ENCODE peak calls at places on chromosomes 7 and 10, in ten cellular contexts. One of them, this sample, is unnamed.

GRCh38 chr10:113187066-113187777 is 237.2 kb downstream of the TCF7L2 start:
- DNase-seq in dorsolateral prefrontal cortex: peak
- DNase-seq in HCT116: no peak
- DNase-seq in RWPE2: no peak
- DNase-seq in astrocyte of the cerebellum: no peak
- DNase-seq in thoracic aorta: no peak
- DNase-seq in HFF-Myc: no peak
- DNase-seq in colonic mucosa: no peak
- DNase-seq in bronchial epithelial cell: no peak
- DNase-seq in CD8-positive, alpha-beta T cell: no peak
- DNase-seq in this sample: no peak

GRCh38 chr10:71150811-71151210 is 61.6 kb upstream of the UNC5B start:
- DNase-seq in CD8-positive, alpha-beta T cell: no peak
- DNase-seq in dorsolateral prefrontal cortex: no peak
- DNase-seq in RWPE2: no peak
- DNase-seq in HFF-Myc: no peak
- DNase-seq in astrocyte of the cerebellum: no peak
- DNase-seq in HCT116: no peak
- DNase-seq in colonic mucosa: no peak
- DNase-seq in bronchial epithelial cell: no peak
- DNase-seq in thoracic aorta: no peak
- DNase-seq in this sample: no peak

GRCh38 chr10:4136121-4136520 is 351.1 kb upstream of the KLF6 start:
- DNase-seq in bronchial epithelial cell: no peak
- DNase-seq in HCT116: no peak
- DNase-seq in CD8-positive, alpha-beta T cell: no peak
- DNase-seq in colonic mucosa: no peak
- DNase-seq in dorsolateral prefrontal cortex: no peak
- DNase-seq in RWPE2: no peak
- DNase-seq in thoracic aorta: no peak
- DNase-seq in astrocyte of the cerebellum: no peak
- DNase-seq in HFF-Myc: no peak
- DNase-seq in this sample: no peak

GRCh38 chr10:69732147-69732825 is 69.4 kb upstream of the COL13A1 start:
- DNase-seq in bronchial epithelial cell: no peak
- DNase-seq in dorsolateral prefrontal cortex: no peak
- DNase-seq in CD8-positive, alpha-beta T cell: no peak
- DNase-seq in RWPE2: no peak
- DNase-seq in thoracic aorta: no peak
- DNase-seq in HFF-Myc: no peak
- DNase-seq in colonic mucosa: no peak
- DNase-seq in HCT116: no peak
- DNase-seq in astrocyte of the cerebellum: no peak
- DNase-seq in this sample: no peak

GRCh38 chr10:104925232-104925851 is 284.3 kb downstream of the SORCS3 start:
- DNase-seq in HCT116: peak
- DNase-seq in dorsolateral prefrontal cortex: no peak
- DNase-seq in colonic mucosa: peak
- DNase-seq in HFF-Myc: peak
- DNase-seq in bronchial epithelial cell: peak
- DNase-seq in astrocyte of the cerebellum: peak
- DNase-seq in thoracic aorta: no peak
- DNase-seq in RWPE2: no peak
- DNase-seq in CD8-positive, alpha-beta T cell: no peak
- DNase-seq in this sample: no peak

GRCh38 chr10:29841724-29842649 is 207.2 kb upstream of the SVIL start:
- DNase-seq in HFF-Myc: peak
- DNase-seq in dorsolateral prefrontal cortex: no peak
- DNase-seq in colonic mucosa: no peak
- DNase-seq in astrocyte of the cerebellum: no peak
- DNase-seq in thoracic aorta: peak
- DNase-seq in bronchial epithelial cell: peak
- DNase-seq in RWPE2: no peak
- DNase-seq in HCT116: no peak
- DNase-seq in CD8-positive, alpha-beta T cell: no peak
- DNase-seq in this sample: peak

GRCh38 chr10:120963053-120963533 is 111.9 kb downstream of the WDR11 start:
- DNase-seq in bronchial epithelial cell: no peak
- DNase-seq in HCT116: no peak
- DNase-seq in RWPE2: no peak
- DNase-seq in colonic mucosa: peak
- DNase-seq in CD8-positive, alpha-beta T cell: no peak
- DNase-seq in dorsolateral prefrontal cortex: peak
- DNase-seq in HFF-Myc: no peak
- DNase-seq in astrocyte of the cerebellum: no peak
- DNase-seq in thoracic aorta: no peak
- DNase-seq in this sample: no peak

GRCh38 chr7:80393786-80394185 is 118.1 kb downstream of the GNAT3 start:
- DNase-seq in colonic mucosa: no peak
- DNase-seq in RWPE2: no peak
- DNase-seq in astrocyte of the cerebellum: no peak
- DNase-seq in thoracic aorta: no peak
- DNase-seq in HFF-Myc: no peak
- DNase-seq in bronchial epithelial cell: no peak
- DNase-seq in HCT116: no peak
- DNase-seq in CD8-positive, alpha-beta T cell: no peak
- DNase-seq in dorsolateral prefrontal cortex: no peak
- DNase-seq in this sample: no peak

GRCh38 chr10:44980309-44981171 is 1.9 kb upstream of the DEPP1 start:
- DNase-seq in bronchial epithelial cell: peak
- DNase-seq in colonic mucosa: no peak
- DNase-seq in RWPE2: no peak
- DNase-seq in astrocyte of the cerebellum: no peak
- DNase-seq in thoracic aorta: no peak
- DNase-seq in HCT116: no peak
- DNase-seq in CD8-positive, alpha-beta T cell: no peak
- DNase-seq in HFF-Myc: no peak
- DNase-seq in dorsolateral prefrontal cortex: no peak
- DNase-seq in this sample: no peak

GRCh38 chr10:90417056-90417455 is 440.8 kb downstream of the HTR7 start:
- DNase-seq in HFF-Myc: no peak
- DNase-seq in dorsolateral prefrontal cortex: no peak
- DNase-seq in HCT116: no peak
- DNase-seq in colonic mucosa: no peak
- DNase-seq in RWPE2: no peak
- DNase-seq in CD8-positive, alpha-beta T cell: no peak
- DNase-seq in astrocyte of the cerebellum: peak
- DNase-seq in thoracic aorta: no peak
- DNase-seq in bronchial epithelial cell: peak
- DNase-seq in this sample: no peak

GRCh38 chr7:101754432-101755159 is 62.8 kb upstream of the CUX1 start:
- DNase-seq in HCT116: no peak
- DNase-seq in HFF-Myc: peak
- DNase-seq in RWPE2: no peak
- DNase-seq in bronchial epithelial cell: peak
- DNase-seq in thoracic aorta: no peak
- DNase-seq in astrocyte of the cerebellum: peak
- DNase-seq in dorsolateral prefrontal cortex: no peak
- DNase-seq in CD8-positive, alpha-beta T cell: no peak
- DNase-seq in colonic mucosa: no peak
- DNase-seq in this sample: peak

GRCh38 chr7:123552641-123553040 is 5.0 kb downstream of the NDUFA5 start:
- DNase-seq in HFF-Myc: no peak
- DNase-seq in bronchial epithelial cell: no peak
- DNase-seq in colonic mucosa: no peak
- DNase-seq in dorsolateral prefrontal cortex: no peak
- DNase-seq in astrocyte of the cerebellum: no peak
- DNase-seq in CD8-positive, alpha-beta T cell: no peak
- DNase-seq in thoracic aorta: no peak
- DNase-seq in RWPE2: no peak
- DNase-seq in HCT116: no peak
- DNase-seq in this sample: no peak

GRCh38 chr10:97633921-97634320 is 621 bp upstream of the MORN4 start:
- DNase-seq in HCT116: peak
- DNase-seq in thoracic aorta: no peak
- DNase-seq in dorsolateral prefrontal cortex: no peak
- DNase-seq in CD8-positive, alpha-beta T cell: no peak
- DNase-seq in bronchial epithelial cell: no peak
- DNase-seq in RWPE2: no peak
- DNase-seq in astrocyte of the cerebellum: no peak
- DNase-seq in colonic mucosa: peak
- DNase-seq in HFF-Myc: no peak
- DNase-seq in this sample: no peak

GRCh38 chr10:97631098-97631497 is 2.2 kb downstream of the MORN4 start:
- DNase-seq in CD8-positive, alpha-beta T cell: no peak
- DNase-seq in RWPE2: no peak
- DNase-seq in astrocyte of the cerebellum: no peak
- DNase-seq in bronchial epithelial cell: no peak
- DNase-seq in HCT116: no peak
- DNase-seq in colonic mucosa: no peak
- DNase-seq in thoracic aorta: no peak
- DNase-seq in HFF-Myc: no peak
- DNase-seq in dorsolateral prefrontal cortex: no peak
- DNase-seq in this sample: no peak

GRCh38 chr10:97635577-97635976 is 2.3 kb upstream of the MORN4 start:
- DNase-seq in HCT116: no peak
- DNase-seq in thoracic aorta: no peak
- DNase-seq in astrocyte of the cerebellum: no peak
- DNase-seq in colonic mucosa: no peak
- DNase-seq in HFF-Myc: no peak
- DNase-seq in RWPE2: no peak
- DNase-seq in dorsolateral prefrontal cortex: no peak
- DNase-seq in CD8-positive, alpha-beta T cell: no peak
- DNase-seq in bronchial epithelial cell: no peak
- DNase-seq in this sample: no peak

GRCh38 chr10:97629289-97629688 is 4.0 kb downstream of the MORN4 start:
- DNase-seq in HCT116: no peak
- DNase-seq in astrocyte of the cerebellum: no peak
- DNase-seq in thoracic aorta: no peak
- DNase-seq in dorsolateral prefrontal cortex: no peak
- DNase-seq in RWPE2: no peak
- DNase-seq in bronchial epithelial cell: no peak
- DNase-seq in colonic mucosa: no peak
- DNase-seq in CD8-positive, alpha-beta T cell: no peak
- DNase-seq in HFF-Myc: no peak
- DNase-seq in this sample: no peak

GRCh38 chr10:97632949-97633884 is at the start of gene MORN4:
- DNase-seq in dorsolateral prefrontal cortex: peak
- DNase-seq in astrocyte of the cerebellum: peak
- DNase-seq in HFF-Myc: peak
- DNase-seq in HCT116: peak
- DNase-seq in colonic mucosa: peak
- DNase-seq in thoracic aorta: peak
- DNase-seq in CD8-positive, alpha-beta T cell: peak
- DNase-seq in bronchial epithelial cell: peak
- DNase-seq in RWPE2: peak
- DNase-seq in this sample: peak
- H3K4me3 ChIP-seq in dorsolateral prefrontal cortex: peak
- H3K4me3 ChIP-seq in astrocyte of the cerebellum: peak
- H3K4me3 ChIP-seq in HFF-Myc: peak
- H3K4me3 ChIP-seq in HCT116: peak
- H3K4me3 ChIP-seq in colonic mucosa: peak
- H3K4me3 ChIP-seq in thoracic aorta: peak
- H3K4me3 ChIP-seq in CD8-positive, alpha-beta T cell: peak
- H3K4me3 ChIP-seq in bronchial epithelial cell: peak
- H3K4me3 ChIP-seq in RWPE2: peak
- H3K4me3 ChIP-seq in this sample: peak

GRCh38 chr7:157007470-157008066 is 2.9 kb downstream of the MNX1 start:
- DNase-seq in RWPE2: no peak
- DNase-seq in astrocyte of the cerebellum: no peak
- DNase-seq in CD8-positive, alpha-beta T cell: no peak
- DNase-seq in HCT116: no peak
- DNase-seq in thoracic aorta: no peak
- DNase-seq in dorsolateral prefrontal cortex: no peak
- DNase-seq in colonic mucosa: peak
- DNase-seq in bronchial epithelial cell: no peak
- DNase-seq in HFF-Myc: no peak
- DNase-seq in this sample: peak

GRCh38 chr7:157008206-157009169 is 2.0 kb downstream of the MNX1 start:
- DNase-seq in bronchial epithelial cell: no peak
- DNase-seq in astrocyte of the cerebellum: no peak
- DNase-seq in HCT116: no peak
- DNase-seq in RWPE2: no peak
- DNase-seq in thoracic aorta: no peak
- DNase-seq in dorsolateral prefrontal cortex: no peak
- DNase-seq in HFF-Myc: no peak
- DNase-seq in CD8-positive, alpha-beta T cell: no peak
- DNase-seq in colonic mucosa: no peak
- DNase-seq in this sample: no peak

GRCh38 chr7:157010588-157011332 is at the start of gene MNX1:
- DNase-seq in bronchial epithelial cell: peak
- DNase-seq in astrocyte of the cerebellum: no peak
- DNase-seq in colonic mucosa: peak
- DNase-seq in HFF-Myc: no peak
- DNase-seq in dorsolateral prefrontal cortex: no peak
- DNase-seq in thoracic aorta: no peak
- DNase-seq in HCT116: peak
- DNase-seq in CD8-positive, alpha-beta T cell: no peak
- DNase-seq in RWPE2: no peak
- DNase-seq in this sample: peak

GRCh38 chr7:157009778-157010587 is 480 bp downstream of the MNX1 start:
- DNase-seq in RWPE2: no peak
- DNase-seq in HFF-Myc: no peak
- DNase-seq in CD8-positive, alpha-beta T cell: no peak
- DNase-seq in thoracic aorta: no peak
- DNase-seq in astrocyte of the cerebellum: no peak
- DNase-seq in colonic mucosa: no peak
- DNase-seq in dorsolateral prefrontal cortex: no peak
- DNase-seq in bronchial epithelial cell: no peak
- DNase-seq in HCT116: no peak
- DNase-seq in this sample: no peak

GRCh38 chr7:157009170-157009777 is 1.2 kb downstream of the MNX1 start:
- DNase-seq in HCT116: no peak
- DNase-seq in thoracic aorta: no peak
- DNase-seq in bronchial epithelial cell: no peak
- DNase-seq in RWPE2: no peak
- DNase-seq in HFF-Myc: no peak
- DNase-seq in CD8-positive, alpha-beta T cell: no peak
- DNase-seq in colonic mucosa: peak
- DNase-seq in astrocyte of the cerebellum: no peak
- DNase-seq in dorsolateral prefrontal cortex: no peak
- DNase-seq in this sample: no peak
- H3K4me3 ChIP-seq in HCT116: peak
- H3K4me3 ChIP-seq in thoracic aorta: peak
- H3K4me3 ChIP-seq in bronchial epithelial cell: no peak
- H3K4me3 ChIP-seq in RWPE2: peak
- H3K4me3 ChIP-seq in HFF-Myc: no peak
- H3K4me3 ChIP-seq in CD8-positive, alpha-beta T cell: no peak
- H3K4me3 ChIP-seq in colonic mucosa: peak
- H3K4me3 ChIP-seq in astrocyte of the cerebellum: no peak
- H3K4me3 ChIP-seq in dorsolateral prefrontal cortex: no peak
- H3K4me3 ChIP-seq in this sample: peak

GRCh38 chr7:137146552-137146961 is 197.0 kb downstream of the PTN start:
- DNase-seq in astrocyte of the cerebellum: peak
- DNase-seq in HCT116: no peak
- DNase-seq in HFF-Myc: peak
- DNase-seq in dorsolateral prefrontal cortex: no peak
- DNase-seq in colonic mucosa: no peak
- DNase-seq in RWPE2: no peak
- DNase-seq in thoracic aorta: no peak
- DNase-seq in bronchial epithelial cell: no peak
- DNase-seq in CD8-positive, alpha-beta T cell: no peak
- DNase-seq in this sample: no peak
- H3K4me3 ChIP-seq in astrocyte of the cerebellum: no peak
- H3K4me3 ChIP-seq in HCT116: no peak
- H3K4me3 ChIP-seq in HFF-Myc: peak
- H3K4me3 ChIP-seq in dorsolateral prefrontal cortex: no peak
- H3K4me3 ChIP-seq in colonic mucosa: no peak
- H3K4me3 ChIP-seq in RWPE2: no peak
- H3K4me3 ChIP-seq in thoracic aorta: no peak
- H3K4me3 ChIP-seq in bronchial epithelial cell: no peak
- H3K4me3 ChIP-seq in CD8-positive, alpha-beta T cell: no peak
- H3K4me3 ChIP-seq in this sample: no peak

GRCh38 chr10:100709655-100710054 is 35.7 kb upstream of the PAX2 start:
- DNase-seq in RWPE2: no peak
- DNase-seq in colonic mucosa: no peak
- DNase-seq in HCT116: no peak
- DNase-seq in thoracic aorta: no peak
- DNase-seq in dorsolateral prefrontal cortex: no peak
- DNase-seq in HFF-Myc: no peak
- DNase-seq in CD8-positive, alpha-beta T cell: no peak
- DNase-seq in bronchial epithelial cell: no peak
- DNase-seq in astrocyte of the cerebellum: no peak
- DNase-seq in this sample: no peak
- H3K4me3 ChIP-seq in RWPE2: no peak
- H3K4me3 ChIP-seq in colonic mucosa: no peak
- H3K4me3 ChIP-seq in HCT116: no peak
- H3K4me3 ChIP-seq in thoracic aorta: no peak
- H3K4me3 ChIP-seq in dorsolateral prefrontal cortex: peak
- H3K4me3 ChIP-seq in HFF-Myc: no peak
- H3K4me3 ChIP-seq in CD8-positive, alpha-beta T cell: no peak
- H3K4me3 ChIP-seq in bronchial epithelial cell: no peak
- H3K4me3 ChIP-seq in astrocyte of the cerebellum: no peak
- H3K4me3 ChIP-seq in this sample: peak